ENCODE peak calls at places on chromosomes 7 and 10, in eight cellular contexts. T, X, L, B, N, D, I and F are unnamed samples. For H3K4me1, the result is how much of the 10 kb centered on the place peaks cover.

GRCh38 chr10:70807566-70807965 is 8.2 kb upstream of the SGPL1 start:
- DNase-seq in T (no peak), X (no peak), L (no peak), B (no peak), N (no peak), D (no peak), I (no peak), F (no peak)

GRCh38 chr7:149843566-149843965 is 5.4 kb downstream of the ZNF862 start:
- DNase-seq in T (no peak), X (peak), L (no peak), B (no peak), N (no peak), D (no peak), I (no peak), F (no peak)

GRCh38 chr7:22809902-22810642 is 12.6 kb downstream of the TOMM7 start:
- DNase-seq in T (no peak), X (no peak), L (no peak), B (no peak), N (no peak), D (no peak), I (no peak), F (no peak)

GRCh38 chr10:114174462-114175190 is 623 bp upstream of the CCDC186 start:
- DNase-seq in T (no peak), X (no peak), L (no peak), B (peak), N (peak), D (peak), I (peak), F (no peak)

GRCh38 chr10:8396675-8397074 is 342.2 kb downstream of the GATA3 start:
- DNase-seq in T (no peak), X (no peak), L (no peak), B (no peak), N (peak), D (no peak), I (no peak), F (peak)

GRCh38 chr10:119119400-119119799 is 15.5 kb downstream of the DENND10 start:
- DNase-seq in T (no peak), X (no peak), L (no peak), B (no peak), N (no peak), D (no peak), I (no peak), F (no peak)

GRCh38 chr7:110595694-110596093 is 495.2 kb upstream of the LRRN3 start:
- DNase-seq in T (no peak), X (no peak), L (no peak), B (no peak), N (no peak), D (no peak), I (no peak), F (no peak)

GRCh38 chr10:71092812-71093391 is 119.5 kb upstream of the UNC5B start:
- DNase-seq in T (no peak), X (no peak), L (no peak), B (no peak), N (no peak), D (peak), I (no peak), F (no peak)

GRCh38 chr7:66768865-66769832 is 28.6 kb downstream of the RABGEF1 start:
- DNase-seq in T (no peak), X (no peak), L (no peak), B (no peak), N (no peak), D (no peak), I (no peak), F (no peak)

GRCh38 chr7:81317741-81318140 is 398.9 kb upstream of the SEMA3C start:
- DNase-seq in T (no peak), X (no peak), L (no peak), B (no peak), N (no peak), D (no peak), I (no peak), F (no peak)

GRCh38 chr7:23713285-23714235 is 3.5 kb downstream of the STK31 start:
- DNase-seq in T (no peak), X (no peak), L (no peak), B (no peak), N (peak), D (no peak), I (no peak), F (peak)

GRCh38 chr7:72540106-72540611 is 128.0 kb upstream of the CALN1 start:
- DNase-seq in T (no peak), X (no peak), L (no peak), B (no peak), N (no peak), D (no peak), I (no peak), F (no peak)

GRCh38 chr7:108415821-108416536 is 40.3 kb downstream of the NRCAM start:
- DNase-seq in T (no peak), X (no peak), L (no peak), B (no peak), N (peak), D (no peak), I (no peak), F (no peak)

GRCh38 chr10:43160067-43160918 is 22.0 kb downstream of the CSGALNACT2 start:
- DNase-seq in T (no peak), X (no peak), L (no peak), B (no peak), N (peak), D (no peak), I (no peak), F (no peak)

GRCh38 chr7:43439631-43440401 is 143.1 kb upstream of the STK17A start:
- DNase-seq in T (peak), X (no peak), L (peak), B (no peak), N (peak), D (no peak), I (peak), F (peak)

GRCh38 chr7:27073066-27073465 is 22.7 kb downstream of the HOXA1 start:
- DNase-seq in T (no peak), X (no peak), L (no peak), B (no peak), N (no peak), D (no peak), I (no peak), F (no peak)

GRCh38 chr7:149750122-149750845 is 23.1 kb downstream of the ZNF467 start:
- DNase-seq in T (no peak), X (no peak), L (no peak), B (no peak), N (no peak), D (no peak), I (no peak), F (no peak)

GRCh38 chr7:116630357-116630756 is 41.6 kb upstream of the MET start:
- DNase-seq in T (no peak), X (no peak), L (no peak), B (no peak), N (no peak), D (no peak), I (no peak), F (no peak)

GRCh38 chr10:43237128-43237527 is 29.7 kb downstream of the RASGEF1A start:
- DNase-seq in T (no peak), X (peak), L (no peak), B (no peak), N (no peak), D (no peak), I (no peak), F (no peak)

GRCh38 chr10:69639291-69640195 is 9.5 kb downstream of the FAM241B start:
- DNase-seq in T (peak), X (peak), L (no peak), B (peak), N (peak), D (peak), I (peak), F (no peak)

GRCh38 chr7:91239171-91239604 is 25.0 kb upstream of the FZD1 start:
- DNase-seq in T (no peak), X (no peak), L (no peak), B (no peak), N (peak), D (no peak), I (no peak), F (peak)

GRCh38 chr7:125383324-125383723 is 453.7 kb upstream of the POT1 start:
- DNase-seq in T (no peak), X (no peak), L (no peak), B (no peak), N (no peak), D (no peak), I (no peak), F (no peak)

GRCh38 chr7:46559194-46559576 is 638.1 kb upstream of the IGFBP3 start:
- DNase-seq in T (no peak), X (no peak), L (no peak), B (no peak), N (peak), D (no peak), I (no peak), F (no peak)

GRCh38 chr7:20201380-20201779 is 15.8 kb downstream of the MACC1 start:
- DNase-seq in T (no peak), X (no peak), L (no peak), B (no peak), N (no peak), D (no peak), I (no peak), F (no peak)

GRCh38 chr10:71964669-71965515 is 697 bp downstream of the CHST3 start:
- DNase-seq in T (peak), X (peak), L (no peak), B (no peak), N (peak), D (peak), I (peak), F (peak)

GRCh38 chr10:43666551-43666950 is 17.9 kb upstream of the ZNF32 start:
- DNase-seq in T (no peak), X (no peak), L (no peak), B (no peak), N (no peak), D (no peak), I (no peak), F (no peak)

GRCh38 chr10:106830466-106830865 is 334.0 kb downstream of the SORCS1 start:
- DNase-seq in T (no peak), X (no peak), L (no peak), B (no peak), N (no peak), D (no peak), I (no peak), F (no peak)

DNA sequence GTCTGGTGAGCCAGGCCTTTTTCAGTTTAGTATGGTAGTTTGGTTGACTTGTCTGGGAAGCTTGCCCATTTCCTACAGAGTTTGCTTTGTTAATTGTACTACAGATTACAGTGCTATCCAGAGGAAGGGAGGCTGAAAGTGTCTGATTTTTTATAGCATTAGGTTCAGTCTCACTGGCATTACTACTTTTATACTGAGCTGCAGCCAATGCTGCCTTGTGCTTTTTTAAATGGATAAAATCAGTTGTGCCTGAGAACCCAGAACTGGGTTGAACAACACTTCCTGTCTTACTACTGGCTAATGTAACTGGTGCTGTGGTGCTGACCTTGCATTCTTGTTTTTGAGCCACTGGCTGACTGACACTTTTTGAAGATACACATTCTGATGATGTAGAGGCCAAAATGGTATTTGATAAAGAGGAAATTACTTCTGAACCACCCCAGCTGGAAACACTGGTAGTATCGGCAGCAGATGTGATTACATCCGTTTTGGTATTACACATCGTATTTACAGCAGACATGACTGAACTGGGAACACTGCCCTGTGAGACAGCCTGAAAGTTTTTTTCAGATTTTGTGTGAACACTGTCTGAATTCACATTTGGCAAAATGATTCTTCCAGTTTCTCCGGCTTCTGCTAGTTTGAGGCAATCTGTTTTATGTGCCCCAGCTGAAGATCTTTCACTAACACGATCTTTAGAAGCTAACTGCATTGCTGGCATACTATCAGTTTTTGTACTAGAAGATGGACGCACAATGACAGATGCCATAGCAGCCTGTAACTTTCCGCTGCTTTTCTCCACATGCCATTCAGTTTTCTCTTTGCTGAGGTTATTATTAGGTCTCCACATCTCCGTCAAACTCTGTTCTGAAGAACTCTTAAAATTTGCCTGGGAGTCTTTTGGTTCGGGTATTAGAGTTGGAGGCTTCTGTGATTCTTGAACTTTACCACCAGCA is 74.1 kb downstream of the NRBF2 start:
- DNase-seq in T (no peak), X (peak), L (no peak), B (no peak), N (peak), D (peak), I (no peak), F (no peak)
- H3K4me3 ChIP-seq in T (peak), X (no peak), L (peak), B (no peak), N (no peak), D (no peak), I (no peak), F (no peak)

GRCh38 chr10:78406648-78407008 is 373.0 kb downstream of the RPS24 start:
- DNase-seq in T (no peak), X (no peak), L (no peak), B (no peak), N (no peak), D (no peak), I (no peak), F (no peak)

GRCh38 chr10:78405781-78406180 is 372.1 kb downstream of the RPS24 start:
- DNase-seq in T (peak), X (no peak), L (no peak), B (no peak), N (no peak), D (no peak), I (no peak), F (no peak)

GRCh38 chr10:78408671-78409472 is 375.2 kb downstream of the RPS24 start:
- DNase-seq in T (peak), X (peak), L (no peak), B (peak), N (peak), D (peak), I (no peak), F (no peak)

GRCh38 chr10:78408011-78408410 is 374.3 kb downstream of the RPS24 start:
- DNase-seq in T (no peak), X (no peak), L (no peak), B (no peak), N (no peak), D (no peak), I (no peak), F (no peak)

DNA sequence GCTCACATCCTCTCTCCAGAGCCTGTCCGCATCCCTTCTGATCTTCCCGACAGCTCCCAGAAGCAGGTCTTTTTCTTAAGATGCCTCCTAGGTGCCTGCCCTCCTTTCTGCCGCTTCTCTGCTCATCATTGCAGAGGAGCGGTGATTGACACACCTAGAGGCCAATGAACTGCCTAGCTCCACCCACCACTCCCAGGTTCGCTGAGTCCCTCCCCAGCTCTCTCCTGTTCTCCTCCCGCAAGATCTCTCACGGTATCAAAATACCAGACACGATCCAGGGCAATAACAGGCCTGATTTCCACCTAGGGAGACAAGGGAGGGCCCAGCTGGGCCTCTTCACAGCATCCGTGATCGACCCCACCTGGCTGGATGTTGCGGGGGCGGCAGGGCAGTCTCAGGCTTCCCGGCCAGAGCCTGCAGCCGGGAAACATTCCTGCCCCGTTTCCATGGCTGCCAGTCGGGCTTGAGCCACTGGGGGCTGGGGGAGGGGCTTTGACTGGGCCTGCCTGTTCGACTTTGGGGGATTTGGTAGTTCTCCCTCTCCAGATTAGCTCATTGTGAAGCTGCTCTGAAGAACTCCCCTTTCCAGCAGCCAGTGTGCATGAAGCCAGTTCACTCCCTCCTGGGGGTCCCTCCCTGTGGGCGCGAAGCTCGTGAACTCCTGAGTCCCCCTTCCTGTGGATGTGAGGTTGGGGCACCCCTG is 373.5 kb downstream of the RPS24 start:
- DNase-seq in T (peak), X (peak), L (peak), B (peak), N (peak), D (peak), I (peak), F (no peak)
- H3K27ac ChIP-seq in T (peak), X (peak), L (no peak), B (no peak), N (peak), D (peak), I (no peak), F (no peak)

DNA sequence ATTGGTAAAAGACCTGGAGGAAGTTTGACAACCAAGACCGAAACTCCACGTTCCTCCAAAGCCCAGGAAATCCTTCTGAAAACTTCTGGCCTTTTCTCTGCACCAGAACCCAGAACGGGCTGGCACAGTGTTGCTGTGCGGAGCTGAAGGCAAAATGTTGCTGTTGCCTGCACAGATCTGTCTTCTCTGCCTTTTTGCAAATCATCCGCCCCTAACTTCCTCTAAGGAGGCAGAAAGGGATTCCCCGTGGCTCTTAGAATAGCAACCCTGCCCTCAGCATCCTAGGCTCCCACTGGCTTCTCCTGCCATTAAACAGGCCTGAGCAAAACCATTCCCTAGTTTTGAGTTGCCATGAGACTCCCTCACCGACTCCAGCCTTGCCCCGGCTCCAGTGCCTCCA is 44.9 kb downstream of the FIGNL1 start:
- DNase-seq in T (no peak), X (no peak), L (no peak), B (no peak), N (no peak), D (no peak), I (no peak), F (no peak)
- H3K4me1 ChIP-seq in T (under half), X (under half), L (under half), B (under half), N (under half), D (under half), I (under half), F (under half)

DNA sequence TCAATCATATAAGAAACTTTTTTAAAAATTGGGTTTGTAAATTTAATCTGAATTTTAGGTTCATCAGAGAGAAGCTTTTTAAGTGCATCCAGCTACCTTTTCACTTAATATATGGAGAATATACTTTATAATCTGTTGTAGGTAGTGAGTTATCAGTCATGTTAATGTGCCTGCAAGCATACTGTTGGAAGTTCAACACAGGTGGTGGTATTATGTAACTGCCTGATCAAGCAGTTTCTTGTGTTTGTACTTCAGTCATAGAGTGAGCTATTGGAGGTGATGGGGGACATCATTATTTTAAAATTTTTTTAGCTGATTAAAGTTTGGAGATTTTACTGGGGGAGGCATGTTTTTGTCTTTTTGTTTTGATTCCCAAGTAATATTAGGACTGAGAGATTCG is 2.5 kb downstream of the TNKS2 start:
- DNase-seq in T (no peak), X (no peak), L (no peak), B (no peak), N (no peak), D (no peak), I (no peak), F (no peak)
- H3K4me3 ChIP-seq in T (no peak), X (no peak), L (no peak), B (no peak), N (peak), D (no peak), I (no peak), F (no peak)